ENCODE peak calls at places on chromosomes 12 and 14, in six cellular contexts. V, Q, G, Y, X and P are unnamed samples.

GRCh38 chr12:91400249-91400648 is 217.6 kb upstream of the DCN start:
- DNase-seq in V (no peak), Q (no peak), G (no peak), Y (no peak), X (peak; percentile 72), P (no peak)

GRCh38 chr14:75879031-75879430 is 102.8 kb downstream of the TGFB3 start:
- DNase-seq in V (no peak), Q (no peak), G (peak; percentile 27), Y (no peak), X (peak; percentile 41), P (no peak)

GRCh38 chr12:57216014-57216891 is at the start of gene NXPH4:
- DNase-seq in V (no peak), Q (peak; percentile 91), G (no peak), Y (peak; percentile 54), X (no peak), P (no peak)

GRCh38 chr12:3250576-3250975 is 173.4 kb downstream of the TSPAN9 start:
- DNase-seq in V (no peak), Q (no peak), G (no peak), Y (no peak), X (no peak), P (no peak)

GRCh38 chr14:92600318-92601053 is 86.9 kb downstream of the RIN3 start:
- DNase-seq in V (no peak), Q (peak; percentile 34), G (peak; percentile 77), Y (no peak), X (peak; percentile 71), P (no peak)

GRCh38 chr12:12874014-12874413 is 17.3 kb upstream of the GPRC5A start:
- DNase-seq in V (no peak), Q (no peak), G (no peak), Y (no peak), X (no peak), P (no peak)

GRCh38 chr12:108368089-108368488 is 29.0 kb upstream of the CMKLR1 start:
- DNase-seq in V (no peak), Q (no peak), G (no peak), Y (no peak), X (no peak), P (no peak)

GRCh38 chr14:102500190-102500661 is 9.3 kb downstream of the ANKRD9 start:
- DNase-seq in V (no peak), Q (peak; percentile 39), G (no peak), Y (peak; percentile 44), X (peak; percentile 83), P (no peak)

GRCh38 chr12:44626883-44627282 is 249.2 kb downstream of the NELL2 start:
- DNase-seq in V (no peak), Q (no peak), G (no peak), Y (no peak), X (no peak), P (no peak)

GRCh38 chr14:28577711-28578131 is 188.9 kb upstream of the FOXG1 start:
- DNase-seq in V (no peak), Q (no peak), G (peak; percentile 18), Y (no peak), X (peak; percentile 11), P (no peak)